ENCODE peak calls at places on chromosomes 13 and 19, in six cellular contexts. K, X, Q, M, S and E are unnamed samples.

GRCh38 chr19:54114340-54114826 is 1.1 kb downstream of the TFPT start:
- DNase-seq in X (peak; percentile 25), K (no peak), M (peak; percentile 25), Q (peak; percentile 19), S (peak; percentile 7), E (no peak)

GRCh38 chr19:38388310-38389100 is at the start of gene SPRED3:
- DNase-seq in K (no peak), S (peak; percentile 53), Q (peak; percentile 71), M (no peak), X (no peak), E (peak; percentile 32)

GRCh38 chr13:45441633-45442032 is 23.1 kb upstream of the COG3 start:
- DNase-seq in K (no peak), M (no peak), Q (no peak), S (no peak), X (peak; percentile 3), E (no peak)

GRCh38 chr13:20995245-20995829 is 66.0 kb downstream of the LATS2 start:
- DNase-seq in K (peak; percentile 9), X (no peak), S (no peak), M (no peak), Q (no peak), E (no peak)

GRCh38 chr19:6272411-6272791 is 7.4 kb downstream of the MLLT1 start:
- DNase-seq in M (no peak), Q (no peak), X (no peak), S (no peak), K (no peak), E (no peak)

GRCh38 chr19:30696514-30696913 is 324.3 kb downstream of the ZNF536 start:
- DNase-seq in M (no peak), K (peak; percentile 87), S (no peak), Q (no peak), X (peak; percentile 17), E (no peak)

GRCh38 chr19:6678690-6679109 is 8.7 kb upstream of the TNFSF14 start:
- DNase-seq in K (no peak), S (no peak), Q (no peak), M (peak; percentile 61), X (no peak), E (no peak)

GRCh38 chr13:59121507-59121906 is 1042.2 kb downstream of the DIAPH3 start:
- DNase-seq in Q (no peak), M (no peak), X (no peak), K (no peak), S (no peak), E (no peak)

GRCh38 chr19:1851581-1852293 is 3.5 kb upstream of the REXO1 start:
- DNase-seq in Q (no peak), S (no peak), M (peak; percentile 62), K (no peak), X (no peak), E (peak; percentile 91)

GRCh38 chr19:57708641-57709354 is at the start of gene ZNF154:
- DNase-seq in Q (no peak), S (no peak), K (peak; percentile 91), M (peak; percentile 11), X (peak; percentile 66), E (no peak)

GRCh38 chr19:53877361-53877766 is 4.6 kb upstream of the PRKCG start:
- DNase-seq in Q (no peak), M (no peak), S (no peak), K (no peak), X (peak; percentile 41), E (no peak)

GRCh38 chr13:110309159-110309476 is 2.0 kb downstream of the COL4A2 start:
- DNase-seq in M (no peak), S (no peak), X (peak; percentile 11), Q (no peak), K (no peak), E (no peak)

GRCh38 chr19:20664917-20665781 is 3.8 kb upstream of the ZNF626 start:
- DNase-seq in S (no peak), Q (no peak), M (no peak), X (peak; percentile 10), K (peak; percentile 68), E (no peak)

GRCh38 chr19:28885965-28886364 is 327.0 kb downstream of the UQCRFS1 start:
- DNase-seq in X (no peak), M (no peak), Q (no peak), K (no peak), S (no peak), E (no peak)

GRCh38 chr13:28717170-28717569 is 1.6 kb downstream of the SLC46A3 start:
- DNase-seq in Q (no peak), S (no peak), M (no peak), X (no peak), K (no peak), E (no peak)

GRCh38 chr19:2523630-2524311 is 47.8 kb downstream of the GADD45B start:
- DNase-seq in S (no peak), M (no peak), K (no peak), Q (no peak), X (peak; percentile 79), E (no peak)